ENCODE peak calls at places on chromosome 11, in four cellular contexts. X is RWPE1, T is cardiac septum, M is kidney glomerular epithelial cell. R is an unnamed sample.

GRCh38 chr11:134942633-134943032 is 530.6 kb upstream of the B3GAT1 start:
- DNase-seq in M (no peak), X (no peak), T (no peak), R (no peak)

GRCh38 chr11:120197977-120198376 is 12.9 kb upstream of the OAF start:
- DNase-seq in M (no peak), X (no peak), T (no peak), R (no peak)

GRCh38 chr11:42768576-42768975 is 543.2 kb upstream of the API5 start:
- DNase-seq in T (no peak), M (no peak), X (no peak), R (no peak)

GRCh38 chr11:126328938-126329643 is 25.2 kb downstream of the DCPS start:
- DNase-seq in X (no peak), T (peak), M (no peak), R (peak)

GRCh38 chr11:17257200-17257599 is 19.3 kb upstream of the NUCB2 start:
- DNase-seq in M (no peak), X (no peak), T (no peak), R (no peak)

GRCh38 chr11:59689015-59689414 is 20.2 kb upstream of the PATL1 start:
- DNase-seq in M (no peak), X (no peak), T (no peak), R (no peak)

GRCh38 chr11:120272303-120272702 is 32.4 kb downstream of the POU2F3 start:
- DNase-seq in M (peak), T (no peak), X (peak), R (no peak)

GRCh38 chr11:34360056-34360455 is 2.2 kb upstream of the ABTB2 start:
- DNase-seq in M (no peak), T (no peak), X (no peak), R (no peak)

GRCh38 chr11:121671276-121672168 is 218.8 kb upstream of the SORL1-AS1 start:
- DNase-seq in T (no peak), X (no peak), M (peak), R (no peak)

GRCh38 chr11:84837402-84838069 is 789.6 kb downstream of the DLG2 start:
- DNase-seq in X (no peak), M (no peak), T (no peak), R (no peak)

GRCh38 chr11:28756977-28757376 is 648.8 kb downstream of the METTL15 start:
- DNase-seq in M (peak), T (no peak), X (peak), R (no peak)